ENCODE peak calls at places on chromosomes 4 and X, in seven cellular contexts. L is K562, H is GM23338, J is GM12878, N is HepG2, Y is HCT116, T is A549. D is an unnamed sample.

GRCh38 chr4:117477925-117478324 is 392.5 kb upstream of the TRAM1L1 start:
- DNase-seq in Y (no peak), N (no peak), J (no peak), L (no peak), T (no peak), H (no peak), D (no peak)

GRCh38 chr4:25523405-25523804 is 132.2 kb upstream of the SLC34A2 start:
- DNase-seq in T (no peak), J (no peak), L (no peak), H (no peak), N (peak), Y (no peak), D (no peak)

GRCh38 chrX:139832728-139833309 is 100.0 kb downstream of the ATP11C start:
- DNase-seq in H (no peak), T (no peak), J (no peak), Y (no peak), L (no peak), N (no peak), D (no peak)

GRCh38 chrX:40866878-40867277 is 131.5 kb upstream of the MED14 start:
- DNase-seq in Y (no peak), J (no peak), T (no peak), N (no peak), H (no peak), L (no peak), D (no peak)

GRCh38 chr4:16524911-16525574 is 298.8 kb upstream of the TAPT1 start:
- DNase-seq in H (no peak), N (no peak), L (no peak), T (no peak), J (no peak), Y (no peak), D (no peak)

GRCh38 chrX:19579485-19579884 is 64.2 kb upstream of the MAP3K15 start:
- DNase-seq in H (no peak), Y (no peak), J (no peak), N (no peak), L (peak), T (no peak), D (no peak)

GRCh38 chr4:26105372-26105771 is 191.4 kb downstream of the SMIM20 start:
- DNase-seq in H (no peak), N (no peak), T (no peak), L (no peak), J (no peak), Y (no peak), D (no peak)

GRCh38 chr4:23225024-23225423 is 532.3 kb downstream of the GBA3 start:
- DNase-seq in H (no peak), L (no peak), N (no peak), T (no peak), J (no peak), Y (no peak), D (no peak)

GRCh38 chrX:55908685-55909212 is 191.2 kb downstream of the RRAGB start:
- DNase-seq in J (no peak), N (no peak), Y (no peak), T (peak), L (no peak), H (peak), D (no peak)

GRCh38 chr4:176340871-176341685 is 21.3 kb downstream of the SPCS3 start:
- DNase-seq in Y (no peak), H (peak), J (no peak), L (peak), T (peak), N (peak), D (no peak)

GRCh38 chr4:52709155-52709554 is 42.1 kb downstream of the ERVMER34-1 start:
- DNase-seq in H (no peak), Y (no peak), N (no peak), T (no peak), J (no peak), L (no peak), D (no peak)

GRCh38 chr4:21467551-21467950 is 481.0 kb downstream of the KCNIP4 start:
- DNase-seq in H (no peak), T (no peak), L (no peak), J (no peak), Y (no peak), N (no peak), D (no peak)

GRCh38 chrX:139448996-139449395 is 81.5 kb upstream of the F9 start:
- DNase-seq in L (no peak), H (no peak), T (no peak), Y (no peak), J (no peak), N (no peak), D (no peak)

GRCh38 chr4:38802561-38803355 is 1.8 kb downstream of the TLR1 start:
- DNase-seq in T (peak), H (peak), Y (no peak), L (no peak), J (no peak), N (no peak), D (no peak)

GRCh38 chrX:56726609-56727008 is 2.4 kb upstream of the NBDY start:
- DNase-seq in J (no peak), L (peak), T (peak), H (peak), Y (no peak), N (peak), D (no peak)

GRCh38 chrX:107677501-107677901 is 49.2 kb downstream of the PRPS1 start:
- DNase-seq in L (no peak), H (peak), T (no peak), N (no peak), J (no peak), Y (no peak), D (no peak)

GRCh38 chr4:158313566-158313965 is 103.3 kb downstream of the TMEM144 start:
- DNase-seq in L (no peak), N (no peak), T (no peak), Y (no peak), J (no peak), H (no peak), D (no peak)

GRCh38 chr4:54840992-54841768 is 183.4 kb downstream of the KIT start:
- DNase-seq in T (peak), J (no peak), N (no peak), L (peak), H (no peak), Y (no peak), D (peak)

GRCh38 chrX:134246282-134246681 is 9.3 kb downstream of the CCDC160 start:
- DNase-seq in N (no peak), L (peak), T (no peak), H (peak), J (no peak), Y (no peak), D (no peak)

GRCh38 chrX:45849261-45849660 is 648.6 kb upstream of the DIPK2B start:
- DNase-seq in L (peak), J (no peak), T (peak), H (peak), N (peak), Y (peak), D (peak)

GRCh38 chr4:18954538-18954937 is 933.0 kb upstream of the LCORL start:
- DNase-seq in T (no peak), N (no peak), Y (no peak), H (no peak), L (no peak), J (no peak), D (no peak)

GRCh38 chr4:186144596-186145569 is 40.4 kb downstream of the FAM149A start:
- DNase-seq in L (peak), N (no peak), Y (no peak), H (peak), J (no peak), T (peak), D (no peak)

GRCh38 chrX:24026403-24026801 is 584 bp downstream of the KLHL15 start:
- DNase-seq in L (peak), J (no peak), Y (no peak), T (peak), N (no peak), H (peak), D (no peak)

GRCh38 chr4:123444298-123444731 is 47.7 kb downstream of the SPRY1 start:
- DNase-seq in L (peak), J (peak), T (no peak), N (peak), Y (no peak), H (peak), D (peak)

GRCh38 chr4:85937507-85937906 is 422.3 kb downstream of the MAPK10 start:
- DNase-seq in L (no peak), Y (no peak), T (no peak), N (no peak), H (no peak), J (no peak), D (no peak)

GRCh38 chr4:135834471-135834870 is 1632.9 kb upstream of the PABPC4L start:
- DNase-seq in Y (no peak), N (no peak), J (no peak), L (no peak), T (no peak), H (no peak), D (no peak)

GRCh38 chr4:8252301-8253173 is 17.0 kb upstream of the HTRA3 start:
- DNase-seq in J (no peak), H (no peak), L (peak), T (no peak), N (no peak), Y (no peak), D (peak)

DNA sequence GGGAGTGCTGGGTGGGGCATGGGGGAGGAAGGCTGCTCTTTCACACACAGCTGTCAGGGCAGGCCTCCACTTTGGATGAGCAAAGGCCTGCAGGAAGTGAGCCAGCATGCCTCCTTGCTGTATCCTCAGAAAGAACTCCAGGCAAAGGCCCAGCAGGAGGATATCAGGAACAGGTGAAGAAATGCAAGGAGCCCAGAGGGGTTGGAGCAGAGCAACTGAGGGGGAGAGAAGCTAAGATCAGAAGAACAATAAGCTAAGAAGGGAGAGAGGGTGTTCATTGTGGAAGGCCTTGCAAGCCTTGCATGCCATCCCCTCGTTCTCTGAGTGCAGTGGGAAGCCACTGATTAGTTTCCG is 115.1 kb downstream of the CAMK2D start:
- DNase-seq in N (no peak), H (peak), L (no peak), T (peak), Y (peak), J (no peak), D (no peak)
- TF ChIP-seq REST in N (no peak), H (no peak), L (no peak), T (no peak), Y (no peak), J (no peak), D (no peak)

GRCh38 chr4:57081651-57082349 is 28.4 kb downstream of the IGFBP7 start:
- DNase-seq in T (no peak), N (no peak), L (no peak), J (no peak), H (peak), Y (no peak), D (no peak)
- TF ChIP-seq CTCF in T (no peak), N (no peak), L (no peak), J (no peak), H (no peak), Y (no peak), D (no peak)

GRCh38 chr4:152635876-152636275 is 43.9 kb downstream of the TMEM154 start:
- DNase-seq in N (no peak), L (no peak), T (no peak), J (no peak), H (no peak), Y (no peak), D (no peak)
- TF ChIP-seq REST in N (no peak), L (no peak), T (no peak), J (no peak), H (no peak), Y (no peak), D (no peak)

GRCh38 chr4:1602621-1603412 is 81.3 kb downstream of the FAM53A start:
- DNase-seq in L (no peak), N (no peak), Y (no peak), H (no peak), T (no peak), J (no peak), D (no peak)
- TF ChIP-seq CTCF in L (no peak), N (no peak), Y (no peak), H (no peak), T (no peak), J (no peak), D (no peak)

DNA sequence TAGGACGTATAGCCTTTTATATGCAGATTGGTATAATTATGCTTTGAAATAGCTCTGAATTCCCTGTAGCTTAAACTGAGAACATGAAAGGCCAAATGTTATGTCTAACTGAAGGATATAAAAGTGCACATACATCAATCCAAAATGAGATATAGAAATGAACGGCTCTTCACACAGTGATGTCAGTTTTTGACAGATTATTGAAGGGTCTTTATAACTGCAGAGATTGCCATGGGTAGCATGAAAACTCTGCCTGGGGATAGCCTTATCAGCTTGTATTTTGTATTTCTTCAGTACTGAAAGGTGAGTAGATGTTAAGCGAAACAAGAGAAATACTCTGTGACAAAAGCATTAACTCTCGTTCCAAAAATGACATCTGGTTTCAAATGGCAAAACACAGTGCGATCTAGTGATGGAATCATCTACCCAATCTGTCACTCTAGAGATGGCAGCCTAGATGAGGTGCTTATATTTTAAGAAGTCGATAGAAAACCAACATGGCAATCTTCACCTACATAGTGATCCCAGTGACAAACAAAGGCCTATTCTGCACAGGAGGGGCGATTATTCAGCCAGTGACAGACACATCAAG is 59.7 kb downstream of the PCDH10 start:
- DNase-seq in N (no peak), T (no peak), Y (no peak), J (no peak), L (no peak), H (peak), D (no peak)
- TF ChIP-seq REST in N (no peak), T (no peak), Y (no peak), J (no peak), L (no peak), H (no peak), D (no peak)

DNA sequence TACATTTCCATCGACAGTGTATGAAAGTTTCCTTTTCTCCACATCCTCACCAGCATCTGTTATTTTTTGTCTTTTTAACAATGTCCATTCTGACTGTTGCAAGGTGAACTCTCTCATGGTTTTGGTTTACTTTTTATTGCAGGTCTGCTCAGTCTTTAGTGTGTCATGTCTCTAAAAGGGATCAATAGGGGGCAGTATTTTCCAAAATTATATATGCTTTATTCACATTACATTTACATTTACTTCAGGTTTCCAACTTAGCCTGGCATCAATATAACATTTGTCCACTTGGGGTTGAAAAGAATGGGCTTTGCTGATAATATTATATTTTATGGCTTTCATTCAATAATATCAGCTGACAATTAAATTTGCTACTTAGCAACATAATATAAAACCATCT is 265.0 kb upstream of the SLITRK2 start:
- DNase-seq in L (no peak), N (no peak), H (peak), T (no peak), Y (no peak), J (no peak), D (no peak)
- TF ChIP-seq CTCF in L (no peak), N (no peak), H (no peak), T (no peak), Y (no peak), J (no peak), D (no peak)

DNA sequence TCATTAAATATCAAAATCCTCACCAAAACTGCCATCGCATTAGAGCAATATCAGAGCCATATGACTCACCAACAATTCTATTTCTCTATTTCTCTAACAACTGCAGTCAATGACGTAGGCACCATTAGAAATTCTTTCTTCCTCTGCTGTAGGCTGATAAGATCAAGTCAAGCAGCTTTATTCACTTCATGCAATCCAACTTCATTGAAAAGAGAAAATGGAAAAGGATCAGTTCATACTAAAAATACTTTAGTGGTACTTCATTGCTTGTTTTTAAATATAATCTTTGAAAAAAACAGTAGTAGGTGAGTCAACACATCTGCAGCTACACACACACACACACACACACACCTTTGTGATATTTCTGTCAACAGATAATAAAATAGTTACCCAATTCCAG is 345.3 kb upstream of the TENM3 start:
- DNase-seq in T (no peak), H (no peak), L (no peak), J (no peak), N (no peak), Y (no peak), D (no peak)
- TF ChIP-seq REST in T (no peak), H (no peak), L (no peak), J (no peak), N (no peak), Y (no peak), D (no peak)

GRCh38 chr4:170589597-170590191 is 499.9 kb upstream of the AADAT start:
- DNase-seq in T (peak), H (peak), J (peak), Y (peak), L (no peak), N (peak), D (peak)
- TF ChIP-seq CTCF in T (peak), H (peak), J (peak), Y (peak), L (no peak), N (no peak), D (no peak)

GRCh38 chr4:76488905-76489798 is 54.1 kb downstream of the SHROOM3 start:
- DNase-seq in Y (no peak), H (no peak), T (no peak), L (no peak), N (no peak), J (no peak), D (no peak)
- TF ChIP-seq REST in Y (no peak), H (no peak), T (no peak), L (no peak), N (no peak), J (no peak), D (no peak)

D was measured in HL-60.